ENCODE peak calls at places on chromosomes 13 and 19, in four cellular contexts. E, V, B and C are unnamed samples.

GRCh38 chr13:92589955-92590354 is 636.7 kb upstream of the GPC6 start:
- DNase-seq in E (no peak), V (no peak), B (no peak), C (no peak)

GRCh38 chr13:41533676-41534075 is 76.3 kb downstream of the RGCC start:
- DNase-seq in E (no peak), V (no peak), B (no peak), C (no peak)

GRCh38 chr13:109785892-109786450 is 412 bp downstream of the IRS2 start:
- DNase-seq in E (no peak), V (no peak), B (no peak), C (no peak)

GRCh38 chr13:74288361-74288911 is 154.2 kb upstream of the KLF12 start:
- DNase-seq in E (peak; percentile 16), V (peak; percentile 60), B (peak; percentile 49), C (peak; percentile 54)

GRCh38 chr13:48731957-48732569 is 78.3 kb downstream of the CYSLTR2 start:
- DNase-seq in E (peak; percentile 73), V (peak; percentile 55), B (peak; percentile 4), C (peak; percentile 76)

GRCh38 chr13:72696590-72696989 is 30.8 kb downstream of the MZT1 start:
- DNase-seq in E (no peak), V (no peak), B (peak; percentile 15), C (no peak)

GRCh38 chr13:48304132-48304876 is 753 bp downstream of the RB1 start:
- DNase-seq in E (peak; percentile 23), V (no peak), B (peak; percentile 7), C (no peak)

GRCh38 chr19:46764817-46765291 is 18.6 kb upstream of the STRN4 start:
- DNase-seq in E (no peak), V (peak; percentile 74), B (no peak), C (no peak)

GRCh38 chr19:913080-913748 is at the start of gene R3HDM4:
- DNase-seq in E (peak; percentile 64), V (peak; percentile 89), B (peak; percentile 35), C (peak; percentile 83)

GRCh38 chr19:40542197-40542859 is 34.3 kb upstream of the SHKBP1 start:
- DNase-seq in E (no peak), V (peak; percentile 72), B (peak; percentile 12), C (no peak)

GRCh38 chr13:23709521-23709920 is 139.3 kb downstream of the TNFRSF19 start:
- DNase-seq in E (no peak), V (no peak), B (no peak), C (no peak)

GRCh38 chr13:75307370-75307984 is 174.5 kb downstream of the TBC1D4 start:
- DNase-seq in E (no peak), V (no peak), B (no peak), C (no peak)

GRCh38 chr19:13794388-13794751 is 873 bp upstream of the ZSWIM4 start:
- DNase-seq in E (no peak), V (peak; percentile 77), B (no peak), C (no peak)

GRCh38 chr13:64723735-64724134 is 2506.4 kb downstream of the PCDH9 start:
- DNase-seq in E (no peak), V (no peak), B (no peak), C (no peak)